ENCODE peak calls at places on chromosome 4, in ten cellular contexts. Q, Y, P, K, L, F, N, G, C and V are unnamed samples.

GRCh38 chr4:22897520-22898108 is 204.9 kb downstream of the GBA3 start:
- DNase-seq in G (no peak), K (peak; percentile 7), Q (peak; percentile 30), P (no peak), F (no peak), L (no peak), Y (no peak), N (peak; percentile 0), C (peak; percentile 28), V (no peak)

GRCh38 chr4:472881-473574 is 25.9 kb downstream of the ZNF721 start:
- DNase-seq in N (no peak), K (no peak), P (no peak), L (no peak), Q (no peak), G (no peak), C (no peak), Y (no peak), F (no peak), V (no peak)

GRCh38 chr4:142846105-142846728 is at the start of gene INPP4B:
- DNase-seq in F (no peak), G (peak; percentile 19), K (peak; percentile 53), C (peak; percentile 15), Y (peak; percentile 46), N (peak; percentile 31), Q (peak; percentile 46), P (no peak), L (peak; percentile 84), V (no peak)

GRCh38 chr4:123127218-123127617 is 204.8 kb upstream of the NUDT6 start:
- DNase-seq in F (no peak), Q (no peak), P (no peak), K (no peak), Y (no peak), G (no peak), L (no peak), C (no peak), N (no peak), V (no peak)

GRCh38 chr4:127015616-127016015 is 617.1 kb upstream of the INTU start:
- DNase-seq in G (no peak), F (no peak), K (no peak), Q (no peak), C (no peak), N (no peak), Y (no peak), L (no peak), P (no peak), V (no peak)

GRCh38 chr4:17010426-17011087 is 112.1 kb upstream of the LDB2 start:
- DNase-seq in P (no peak), L (peak; percentile 71), K (no peak), Q (no peak), C (no peak), N (no peak), F (no peak), G (no peak), Y (no peak), V (no peak)

GRCh38 chr4:38717604-38718003 is 53.6 kb downstream of the KLF3 start:
- DNase-seq in L (no peak), N (no peak), Q (no peak), K (no peak), C (no peak), F (no peak), G (no peak), Y (no peak), P (no peak), V (peak; percentile 66)

GRCh38 chr4:119136541-119136940 is 909 bp downstream of the MYOZ2 start:
- DNase-seq in Y (no peak), F (no peak), G (no peak), P (no peak), C (no peak), L (no peak), N (no peak), K (no peak), Q (no peak), V (no peak)

GRCh38 chr4:1403177-1403583 is 3.1 kb downstream of the NKX1-1 start:
- DNase-seq in Y (no peak), C (peak; percentile 38), K (peak; percentile 5), P (no peak), L (peak; percentile 76), F (no peak), G (no peak), Q (no peak), N (no peak), V (no peak)

GRCh38 chr4:1171306-1172227 is 816 bp downstream of the SPON2 start:
- DNase-seq in Y (peak; percentile 55), P (no peak), F (no peak), L (peak; percentile 82), Q (no peak), C (peak; percentile 53), K (peak; percentile 47), N (peak; percentile 34), G (peak; percentile 34), V (no peak)

GRCh38 chr4:139242511-139243051 is 37.4 kb downstream of the MGARP start:
- DNase-seq in Y (no peak), Q (no peak), N (no peak), F (no peak), P (no peak), L (no peak), K (no peak), C (no peak), G (no peak), V (no peak)

GRCh38 chr4:168722391-168722790 is 225.5 kb downstream of the PALLD start:
- DNase-seq in F (no peak), C (no peak), Q (no peak), N (no peak), L (no peak), Y (no peak), P (no peak), K (no peak), G (no peak), V (no peak)

GRCh38 chr4:81166431-81166830 is 48.6 kb downstream of the PRKG2 start:
- DNase-seq in G (no peak), N (no peak), Y (no peak), K (no peak), P (no peak), F (no peak), C (no peak), L (no peak), Q (no peak), V (peak; percentile 11)

GRCh38 chr4:38782452-38783108 is at the start of gene TLR10:
- DNase-seq in N (peak; percentile 26), C (peak; percentile 40), K (peak; percentile 7), G (no peak), P (no peak), L (no peak), Y (peak; percentile 43), Q (peak; percentile 56), F (no peak), V (no peak)

GRCh38 chr4:169270810-169271691 is at the start of gene SH3RF1:
- DNase-seq in N (no peak), P (peak; percentile 87), Q (peak; percentile 86), K (peak; percentile 85), G (no peak), F (peak; percentile 37), Y (peak; percentile 88), C (peak; percentile 86), L (peak; percentile 94), V (no peak)

GRCh38 chr4:152640058-152640921 is 39.5 kb downstream of the TMEM154 start:
- DNase-seq in L (no peak), C (no peak), G (no peak), Q (peak; percentile 19), F (no peak), P (no peak), N (no peak), Y (no peak), K (no peak), V (no peak)

GRCh38 chr4:112747035-112747434 is 110.1 kb downstream of the LARP7 start:
- DNase-seq in Y (no peak), F (no peak), L (no peak), K (peak; percentile 58), C (no peak), N (no peak), P (no peak), Q (no peak), G (no peak), V (no peak)

GRCh38 chr4:91826186-91826585 is 477.6 kb upstream of the GRID2 start:
- DNase-seq in Q (no peak), K (no peak), G (no peak), L (no peak), F (no peak), P (no peak), C (no peak), N (no peak), Y (no peak), V (peak; percentile 16)

GRCh38 chr4:32985256-32985655 is 2265.1 kb downstream of the PCDH7 start:
- DNase-seq in C (no peak), L (no peak), G (no peak), P (no peak), N (no peak), Y (no peak), F (no peak), Q (no peak), K (no peak), V (no peak)

GRCh38 chr4:146960634-146961033 is 15.0 kb upstream of the TTC29 start:
- DNase-seq in N (no peak), F (no peak), Q (no peak), C (no peak), K (no peak), L (no peak), Y (no peak), P (no peak), G (no peak), V (no peak)

GRCh38 chr4:155807021-155807420 is 48.2 kb downstream of the GUCY1B1 start:
- DNase-seq in G (no peak), Y (no peak), L (no peak), K (no peak), C (no peak), N (no peak), Q (no peak), F (no peak), P (no peak), V (peak; percentile 77)

GRCh38 chr4:117455088-117455487 is 369.7 kb upstream of the TRAM1L1 start:
- DNase-seq in G (no peak), L (no peak), Y (no peak), P (no peak), F (no peak), C (no peak), K (no peak), N (no peak), Q (no peak), V (no peak)

GRCh38 chr4:158519226-158519625 is 2.5 kb upstream of the RXFP1 start:
- DNase-seq in L (no peak), Q (no peak), P (no peak), K (no peak), C (no peak), Y (no peak), N (no peak), G (no peak), F (no peak), V (no peak)

GRCh38 chr4:153488719-153489384 is 22.7 kb downstream of the TMEM131L start:
- DNase-seq in Q (no peak), N (no peak), F (no peak), L (peak; percentile 80), C (no peak), K (peak; percentile 45), Y (peak; percentile 42), P (no peak), G (no peak), V (no peak)

GRCh38 chr4:4847011-4847410 is 12.5 kb upstream of the MSX1 start:
- DNase-seq in N (no peak), F (no peak), P (no peak), K (no peak), G (no peak), L (no peak), C (no peak), Q (no peak), Y (no peak), V (no peak)

GRCh38 chr4:95857761-95858160 is 17.9 kb downstream of the PDHA2 start:
- DNase-seq in G (no peak), N (no peak), P (no peak), K (no peak), Q (no peak), C (no peak), L (no peak), Y (no peak), F (no peak), V (no peak)

GRCh38 chr4:128358231-128358902 is 70.8 kb upstream of the PGRMC2 start:
- DNase-seq in P (no peak), N (no peak), Q (no peak), Y (no peak), G (no peak), L (no peak), C (no peak), K (no peak), F (no peak), V (peak; percentile 94)

GRCh38 chr4:658031-658667 is 15.9 kb downstream of the ATP5ME start:
- DNase-seq in Q (no peak), K (no peak), G (no peak), N (no peak), L (peak; percentile 67), Y (no peak), P (no peak), F (no peak), C (no peak), V (no peak)